ENCODE peak calls at places on chromosomes 7 and 10, in four cellular contexts. E is cardiac muscle cell, K is mammary epithelial cell, V is adrenal gland. W is an unnamed sample. For H3K36me3 and H3K27me3, the result is how much of the 10 kb centered on the place peaks cover.

GRCh38 chr7:155948845-155949244 is 136.6 kb upstream of the SHH start:
- DNase-seq in V (no peak), E (no peak), K (no peak), W (no peak)

GRCh38 chr10:15167411-15168295 is 840 bp downstream of the NMT2 start:
- DNase-seq in V (peak), K (peak), E (peak), W (peak)

GRCh38 chr10:17981766-17982380 is 30.2 kb downstream of the SLC39A12 start:
- DNase-seq in K (peak), E (no peak), V (no peak), W (peak)

GRCh38 chr7:27640914-27641570 is 21.6 kb downstream of the HIBADH start:
- DNase-seq in V (no peak), K (peak), E (no peak), W (peak)

GRCh38 chr10:33927347-33927746 is 592.9 kb upstream of the NRP1 start:
- DNase-seq in E (no peak), K (peak), V (no peak), W (no peak)

GRCh38 chr7:66247387-66248078 is 42.4 kb downstream of the TPST1 start:
- DNase-seq in V (no peak), K (peak), E (no peak), W (no peak)

GRCh38 chr10:95697429-95697828 is 3.7 kb upstream of the TCTN3 start:
- DNase-seq in V (no peak), K (no peak), E (no peak), W (no peak)

GRCh38 chr10:92080244-92080643 is 156.7 kb downstream of the BTAF1 start:
- DNase-seq in E (no peak), K (no peak), V (no peak), W (no peak)

GRCh38 chr10:52308251-52309031 is 5.6 kb upstream of the DKK1 start:
- DNase-seq in V (peak), E (peak), K (peak), W (peak)

GRCh38 chr7:69967152-69967591 is 368.9 kb downstream of the AUTS2 start:
- DNase-seq in K (no peak), V (peak), E (peak), W (peak)

GRCh38 chr10:72337722-72338121 is 17.0 kb downstream of the DNAJB12 start:
- DNase-seq in V (no peak), E (no peak), K (no peak), W (no peak)
- H3K36me3 ChIP-seq in V (under half), E (under half), K (under half), W (half or more)

GRCh38 chr7:35544028-35544742 is 150.8 kb downstream of the HERPUD2 start:
- DNase-seq in E (no peak), V (peak), K (no peak), W (no peak)
- H3K27me3 ChIP-seq in E (under half), V (under half), K (under half), W (under half)

GRCh38 chr7:6161463-6162330 is 110.7 kb downstream of the CYTH3 start:
- DNase-seq in V (no peak), K (no peak), E (no peak), W (no peak)

GRCh38 chr7:6159097-6159483 is 113.3 kb downstream of the CYTH3 start:
- DNase-seq in K (no peak), E (no peak), V (peak), W (no peak)

GRCh38 chr7:6159524-6160011 is 112.9 kb downstream of the CYTH3 start:
- DNase-seq in E (no peak), K (no peak), V (peak), W (no peak)

GRCh38 chr7:6158424-6159096 is 113.9 kb downstream of the CYTH3 start:
- DNase-seq in V (peak), E (no peak), K (no peak), W (no peak)

GRCh38 chr7:6160191-6160623 is 112.2 kb downstream of the CYTH3 start:
- DNase-seq in E (peak), V (peak), K (peak), W (peak)
- H3K36me3 ChIP-seq in E (half or more), V (under half), K (under half), W (under half)

GRCh38 chr10:48729941-48730457 is 45.3 kb downstream of the WDFY4 start:
- DNase-seq in V (no peak), E (no peak), K (no peak), W (no peak)
- H3K27me3 ChIP-seq in V (under half), E (under half), K (under half), W (under half)

GRCh38 chr10:3996697-3997096 is 211.7 kb upstream of the KLF6 start:
- DNase-seq in E (no peak), K (no peak), V (no peak), W (no peak)

GRCh38 chr10:3992374-3993178 is 207.6 kb upstream of the KLF6 start:
- DNase-seq in K (no peak), V (no peak), E (no peak), W (no peak)

GRCh38 chr10:3990307-3990706 is 205.3 kb upstream of the KLF6 start:
- DNase-seq in K (no peak), E (no peak), V (no peak), W (no peak)

GRCh38 chr10:3999642-4000041 is 214.6 kb upstream of the KLF6 start:
- DNase-seq in K (no peak), E (no peak), V (no peak), W (no peak)

DNA sequence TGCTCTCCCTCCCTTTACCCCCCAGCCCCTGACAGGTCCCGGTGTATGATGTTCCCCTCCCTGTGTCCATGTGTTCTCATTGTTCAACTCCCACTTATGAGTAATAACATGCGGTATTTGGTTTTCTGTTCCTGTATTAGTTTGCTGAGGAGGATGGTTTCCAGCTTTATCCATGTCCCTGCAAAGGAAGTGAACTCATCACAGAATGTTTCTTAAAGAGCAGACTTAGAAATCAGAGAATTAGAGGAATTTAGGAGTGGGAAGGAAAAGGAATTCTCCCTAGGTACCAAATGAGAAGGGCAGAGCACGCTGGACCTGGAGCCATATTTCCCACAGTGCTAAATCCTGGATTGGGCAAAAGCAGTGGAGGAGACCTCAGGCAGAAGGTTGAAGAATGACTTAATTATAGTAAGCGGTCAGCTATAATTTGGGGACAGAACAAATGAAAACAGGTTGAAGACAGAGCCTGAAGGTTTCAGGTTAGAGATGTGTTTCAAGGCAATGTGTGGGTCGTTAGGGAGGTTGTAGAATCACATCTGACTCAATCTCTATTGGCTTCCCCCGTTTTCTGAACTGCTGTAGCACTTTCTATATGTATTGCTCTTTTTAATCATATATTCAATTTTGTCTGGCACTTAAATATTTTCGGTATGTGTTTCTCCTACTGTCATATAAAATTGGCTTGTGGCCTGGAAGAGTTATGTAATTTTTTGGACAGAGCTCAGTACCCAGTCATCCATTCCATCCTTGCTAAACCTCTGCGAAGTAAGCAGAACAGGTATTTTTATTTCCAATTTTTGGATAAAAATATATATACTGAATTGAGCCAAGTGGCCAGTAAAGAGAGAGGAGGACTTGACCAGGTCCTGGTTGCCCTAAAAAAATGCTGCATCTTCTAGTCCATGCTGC is 210.5 kb upstream of the KLF6 start:
- DNase-seq in K (peak), V (no peak), E (no peak), W (no peak)
- H3K36me3 ChIP-seq in K (under half), V (under half), E (under half), W (under half)

DNA sequence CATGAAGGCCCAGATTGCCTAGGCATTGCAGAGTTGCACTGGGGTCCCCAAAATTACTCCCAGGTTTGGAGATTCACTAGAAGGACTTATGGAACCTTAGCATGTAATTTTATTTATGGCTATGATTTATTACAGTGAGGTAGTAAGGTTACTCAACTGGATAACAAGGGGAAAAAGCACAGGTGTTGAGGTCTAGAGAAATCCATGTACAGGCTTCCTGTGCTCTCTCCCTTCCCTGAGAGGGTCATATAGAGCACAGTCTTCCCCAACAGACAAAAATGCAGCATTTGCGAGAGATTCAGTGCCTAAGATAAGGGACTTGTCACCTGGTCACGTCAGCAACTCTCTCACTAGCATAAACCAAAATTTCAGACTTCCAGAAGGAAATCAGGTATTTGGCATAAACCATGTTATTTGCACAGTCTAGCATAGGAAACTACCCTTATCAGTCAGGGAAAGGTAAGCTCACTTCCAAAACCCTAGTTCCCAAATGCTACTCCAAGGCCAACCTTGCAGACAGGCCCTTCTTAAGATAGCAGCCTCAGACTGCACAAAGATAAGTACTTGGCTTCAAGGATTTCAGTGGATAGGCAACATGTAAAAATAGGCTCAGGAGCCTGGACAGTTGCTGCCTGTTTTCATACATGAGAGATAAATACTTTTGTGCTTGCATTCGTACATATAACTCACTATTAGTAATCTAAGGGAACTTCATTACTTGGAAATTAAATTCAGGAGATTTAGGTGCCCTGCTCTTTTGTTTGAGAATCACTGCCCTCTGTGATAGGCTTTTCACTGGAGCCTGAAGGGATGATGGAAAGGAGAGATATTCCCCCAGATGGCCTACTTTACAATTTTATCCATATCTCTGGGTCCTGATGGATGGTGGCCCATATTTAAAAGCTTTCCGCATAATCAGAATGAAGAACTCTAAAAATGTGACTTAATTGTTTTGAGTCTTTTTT is 378.4 kb upstream of the LRGUK start:
- DNase-seq in K (no peak), V (no peak), E (peak), W (no peak)
- H3K27me3 ChIP-seq in K (under half), V (under half), E (under half), W (under half)